ENCODE peak calls at places on chromosomes 1 and 21, in ten cellular contexts. One of them, this sample, is unnamed.

GRCh38 chr1:228226956-228227791 is 19.3 kb downstream of the OBSCN start:
- DNase-seq in heart right ventricle: no peak
- DNase-seq in mammary epithelial cell: no peak
- DNase-seq in foreskin fibroblast: peak; percentile 62
- DNase-seq in GM13976: no peak
- DNase-seq in progenitor cell of endocrine pancreas: no peak
- DNase-seq in AG10803: peak; percentile 34
- DNase-seq in endodermal cell: peak; percentile 38
- DNase-seq in HFFc6: peak; percentile 11
- DNase-seq in WTC11: no peak
- DNase-seq in this sample: no peak

GRCh38 chr1:86423473-86423872 is 498 bp upstream of the CLCA2 start:
- DNase-seq in heart right ventricle: no peak
- DNase-seq in mammary epithelial cell: no peak
- DNase-seq in foreskin fibroblast: no peak
- DNase-seq in GM13976: no peak
- DNase-seq in progenitor cell of endocrine pancreas: no peak
- DNase-seq in AG10803: no peak
- DNase-seq in endodermal cell: no peak
- DNase-seq in HFFc6: no peak
- DNase-seq in WTC11: no peak
- DNase-seq in this sample: no peak

GRCh38 chr1:227805606-227806197 is 9.8 kb upstream of the PRSS38 start:
- DNase-seq in heart right ventricle: no peak
- DNase-seq in mammary epithelial cell: peak; percentile 99
- DNase-seq in foreskin fibroblast: peak; percentile 91
- DNase-seq in GM13976: no peak
- DNase-seq in progenitor cell of endocrine pancreas: no peak
- DNase-seq in AG10803: peak; percentile 96
- DNase-seq in endodermal cell: no peak
- DNase-seq in HFFc6: peak; percentile 97
- DNase-seq in WTC11: no peak
- DNase-seq in this sample: no peak

GRCh38 chr1:9591669-9592509 is 3.2 kb downstream of the TMEM201 start:
- DNase-seq in heart right ventricle: no peak
- DNase-seq in mammary epithelial cell: no peak
- DNase-seq in foreskin fibroblast: no peak
- DNase-seq in GM13976: no peak
- DNase-seq in progenitor cell of endocrine pancreas: no peak
- DNase-seq in AG10803: no peak
- DNase-seq in endodermal cell: no peak
- DNase-seq in HFFc6: no peak
- DNase-seq in WTC11: no peak
- DNase-seq in this sample: no peak

GRCh38 chr1:186708578-186709203 is 28.5 kb upstream of the PTGS2 start:
- DNase-seq in heart right ventricle: no peak
- DNase-seq in mammary epithelial cell: peak; percentile 35
- DNase-seq in foreskin fibroblast: peak; percentile 3
- DNase-seq in GM13976: no peak
- DNase-seq in progenitor cell of endocrine pancreas: no peak
- DNase-seq in AG10803: no peak
- DNase-seq in endodermal cell: no peak
- DNase-seq in HFFc6: no peak
- DNase-seq in WTC11: no peak
- DNase-seq in this sample: no peak

GRCh38 chr1:50080904-50081586 is 27.7 kb upstream of the ELAVL4 start:
- DNase-seq in heart right ventricle: no peak
- DNase-seq in mammary epithelial cell: peak; percentile 8
- DNase-seq in foreskin fibroblast: no peak
- DNase-seq in GM13976: no peak
- DNase-seq in progenitor cell of endocrine pancreas: no peak
- DNase-seq in AG10803: no peak
- DNase-seq in endodermal cell: peak; percentile 55
- DNase-seq in HFFc6: no peak
- DNase-seq in WTC11: peak; percentile 27
- DNase-seq in this sample: no peak

GRCh38 chr1:246162560-246162959 is 344.5 kb downstream of the SMYD3 start:
- DNase-seq in heart right ventricle: no peak
- DNase-seq in mammary epithelial cell: no peak
- DNase-seq in foreskin fibroblast: no peak
- DNase-seq in GM13976: no peak
- DNase-seq in progenitor cell of endocrine pancreas: no peak
- DNase-seq in AG10803: no peak
- DNase-seq in endodermal cell: no peak
- DNase-seq in HFFc6: no peak
- DNase-seq in WTC11: no peak
- DNase-seq in this sample: no peak

GRCh38 chr1:181135815-181136737 is 47.6 kb downstream of the IER5 start:
- DNase-seq in heart right ventricle: no peak
- DNase-seq in mammary epithelial cell: peak; percentile 85
- DNase-seq in foreskin fibroblast: peak; percentile 94
- DNase-seq in GM13976: no peak
- DNase-seq in progenitor cell of endocrine pancreas: no peak
- DNase-seq in AG10803: peak; percentile 94
- DNase-seq in endodermal cell: no peak
- DNase-seq in HFFc6: peak; percentile 91
- DNase-seq in WTC11: no peak
- DNase-seq in this sample: no peak

GRCh38 chr21:44505673-44506278 is 34.2 kb downstream of the KRTAP10-1 start:
- DNase-seq in heart right ventricle: no peak
- DNase-seq in mammary epithelial cell: no peak
- DNase-seq in foreskin fibroblast: no peak
- DNase-seq in GM13976: no peak
- DNase-seq in progenitor cell of endocrine pancreas: no peak
- DNase-seq in AG10803: no peak
- DNase-seq in endodermal cell: no peak
- DNase-seq in HFFc6: no peak
- DNase-seq in WTC11: no peak
- DNase-seq in this sample: no peak

GRCh38 chr1:229204863-229205777 is 65.8 kb upstream of the RAB4A start:
- DNase-seq in heart right ventricle: no peak
- DNase-seq in mammary epithelial cell: no peak
- DNase-seq in foreskin fibroblast: peak; percentile 70
- DNase-seq in GM13976: no peak
- DNase-seq in progenitor cell of endocrine pancreas: no peak
- DNase-seq in AG10803: peak; percentile 94
- DNase-seq in endodermal cell: no peak
- DNase-seq in HFFc6: peak; percentile 78
- DNase-seq in WTC11: no peak
- DNase-seq in this sample: no peak

GRCh38 chr1:51663721-51664120 is 46.8 kb downstream of the OSBPL9 start:
- DNase-seq in heart right ventricle: no peak
- DNase-seq in mammary epithelial cell: no peak
- DNase-seq in foreskin fibroblast: no peak
- DNase-seq in GM13976: no peak
- DNase-seq in progenitor cell of endocrine pancreas: no peak
- DNase-seq in AG10803: no peak
- DNase-seq in endodermal cell: no peak
- DNase-seq in HFFc6: no peak
- DNase-seq in WTC11: no peak
- DNase-seq in this sample: no peak

DNA sequence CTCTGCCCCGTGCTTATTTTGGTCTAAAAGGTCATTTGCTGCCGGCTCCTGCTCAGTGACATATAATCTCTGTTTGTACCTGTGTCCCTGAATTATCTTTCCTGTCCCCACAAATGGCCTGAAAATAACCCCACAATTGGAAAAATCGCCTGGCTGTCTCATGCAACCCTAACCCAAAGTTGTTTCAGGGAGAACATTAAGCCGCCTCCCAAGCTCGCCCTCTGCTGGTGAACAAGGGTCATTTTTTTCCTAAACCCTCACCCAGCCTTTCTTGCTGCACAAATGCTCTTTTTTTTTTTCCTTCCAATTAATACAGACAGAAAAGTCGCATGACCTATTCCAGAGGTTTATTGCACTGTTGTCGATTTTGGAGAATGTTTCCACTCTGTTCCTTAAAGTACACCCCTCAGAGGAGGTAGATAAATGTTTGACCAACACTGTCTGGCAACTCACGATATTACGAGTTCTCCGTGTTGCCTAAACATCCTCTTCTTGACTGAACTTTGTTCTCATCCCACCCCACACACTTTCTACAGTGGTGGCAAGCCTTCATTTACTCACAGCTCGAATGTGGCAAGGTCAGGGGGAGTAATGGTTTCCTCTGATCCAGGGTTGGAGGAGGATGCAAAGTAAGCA is 148.7 kb downstream of the ZZZ3 start:
- DNase-seq in heart right ventricle: peak; percentile 34
- DNase-seq in mammary epithelial cell: peak; percentile 35
- DNase-seq in foreskin fibroblast: peak; percentile 66
- DNase-seq in GM13976: peak; percentile 71
- DNase-seq in progenitor cell of endocrine pancreas: peak; percentile 50
- DNase-seq in AG10803: peak; percentile 80
- DNase-seq in endodermal cell: peak; percentile 89
- DNase-seq in HFFc6: peak; percentile 59
- DNase-seq in WTC11: peak; percentile 66
- DNase-seq in this sample: no peak
- TF ChIP-seq CTCF in heart right ventricle: peak; percentile 86
- TF ChIP-seq CTCF in mammary epithelial cell: peak; percentile 71
- TF ChIP-seq CTCF in foreskin fibroblast: peak; percentile 73
- TF ChIP-seq CTCF in GM13976: peak; percentile 73
- TF ChIP-seq CTCF in progenitor cell of endocrine pancreas: peak; percentile 84
- TF ChIP-seq CTCF in AG10803: peak; percentile 88
- TF ChIP-seq CTCF in endodermal cell: peak; percentile 89
- TF ChIP-seq CTCF in HFFc6: peak; percentile 96
- TF ChIP-seq CTCF in WTC11: peak; percentile 88
- TF ChIP-seq CTCF in this sample: no peak

GRCh38 chr1:216563096-216563495 is 139.8 kb upstream of the USH2A start:
- DNase-seq in heart right ventricle: no peak
- DNase-seq in mammary epithelial cell: no peak
- DNase-seq in foreskin fibroblast: no peak
- DNase-seq in GM13976: no peak
- DNase-seq in progenitor cell of endocrine pancreas: no peak
- DNase-seq in AG10803: no peak
- DNase-seq in endodermal cell: no peak
- DNase-seq in HFFc6: no peak
- DNase-seq in WTC11: no peak
- DNase-seq in this sample: no peak

GRCh38 chr1:216562383-216562782 is 139.1 kb upstream of the USH2A start:
- DNase-seq in heart right ventricle: no peak
- DNase-seq in mammary epithelial cell: no peak
- DNase-seq in foreskin fibroblast: no peak
- DNase-seq in GM13976: no peak
- DNase-seq in progenitor cell of endocrine pancreas: no peak
- DNase-seq in AG10803: no peak
- DNase-seq in endodermal cell: no peak
- DNase-seq in HFFc6: no peak
- DNase-seq in WTC11: peak; percentile 16
- DNase-seq in this sample: no peak

GRCh38 chr1:216566809-216567208 is 143.6 kb upstream of the USH2A start:
- DNase-seq in heart right ventricle: no peak
- DNase-seq in mammary epithelial cell: peak; percentile 12
- DNase-seq in foreskin fibroblast: peak; percentile 7
- DNase-seq in GM13976: no peak
- DNase-seq in progenitor cell of endocrine pancreas: no peak
- DNase-seq in AG10803: peak; percentile 4
- DNase-seq in endodermal cell: no peak
- DNase-seq in HFFc6: peak; percentile 14
- DNase-seq in WTC11: no peak
- DNase-seq in this sample: no peak
- TF ChIP-seq CTCF in heart right ventricle: no peak
- TF ChIP-seq CTCF in mammary epithelial cell: peak; percentile 13
- TF ChIP-seq CTCF in foreskin fibroblast: peak; percentile 40
- TF ChIP-seq CTCF in GM13976: no peak
- TF ChIP-seq CTCF in progenitor cell of endocrine pancreas: peak; percentile 28
- TF ChIP-seq CTCF in AG10803: peak; percentile 37
- TF ChIP-seq CTCF in endodermal cell: peak; percentile 64
- TF ChIP-seq CTCF in HFFc6: peak; percentile 78
- TF ChIP-seq CTCF in WTC11: no peak
- TF ChIP-seq CTCF in this sample: no peak

GRCh38 chr21:24076179-24076578 is 1531.1 kb downstream of the MRPL39 start:
- DNase-seq in heart right ventricle: no peak
- DNase-seq in mammary epithelial cell: no peak
- DNase-seq in foreskin fibroblast: no peak
- DNase-seq in GM13976: no peak
- DNase-seq in progenitor cell of endocrine pancreas: no peak
- DNase-seq in AG10803: no peak
- DNase-seq in endodermal cell: no peak
- DNase-seq in HFFc6: no peak
- DNase-seq in WTC11: no peak
- DNase-seq in this sample: no peak
- TF ChIP-seq CTCF in heart right ventricle: no peak
- TF ChIP-seq CTCF in mammary epithelial cell: no peak
- TF ChIP-seq CTCF in foreskin fibroblast: no peak
- TF ChIP-seq CTCF in GM13976: no peak
- TF ChIP-seq CTCF in progenitor cell of endocrine pancreas: no peak
- TF ChIP-seq CTCF in AG10803: no peak
- TF ChIP-seq CTCF in endodermal cell: no peak
- TF ChIP-seq CTCF in HFFc6: no peak
- TF ChIP-seq CTCF in WTC11: no peak
- TF ChIP-seq CTCF in this sample: no peak

GRCh38 chr1:220787069-220787614 is 429 bp downstream of the MTARC1 start:
- DNase-seq in heart right ventricle: no peak
- DNase-seq in mammary epithelial cell: peak; percentile 43
- DNase-seq in foreskin fibroblast: no peak
- DNase-seq in GM13976: no peak
- DNase-seq in progenitor cell of endocrine pancreas: peak; percentile 52
- DNase-seq in AG10803: no peak
- DNase-seq in endodermal cell: peak; percentile 90
- DNase-seq in HFFc6: no peak
- DNase-seq in WTC11: peak; percentile 72
- DNase-seq in this sample: no peak
- TF ChIP-seq CTCF in heart right ventricle: no peak
- TF ChIP-seq CTCF in mammary epithelial cell: no peak
- TF ChIP-seq CTCF in foreskin fibroblast: no peak
- TF ChIP-seq CTCF in GM13976: no peak
- TF ChIP-seq CTCF in progenitor cell of endocrine pancreas: peak; percentile 16
- TF ChIP-seq CTCF in AG10803: no peak
- TF ChIP-seq CTCF in endodermal cell: no peak
- TF ChIP-seq CTCF in HFFc6: no peak
- TF ChIP-seq CTCF in WTC11: no peak
- TF ChIP-seq CTCF in this sample: no peak

DNA sequence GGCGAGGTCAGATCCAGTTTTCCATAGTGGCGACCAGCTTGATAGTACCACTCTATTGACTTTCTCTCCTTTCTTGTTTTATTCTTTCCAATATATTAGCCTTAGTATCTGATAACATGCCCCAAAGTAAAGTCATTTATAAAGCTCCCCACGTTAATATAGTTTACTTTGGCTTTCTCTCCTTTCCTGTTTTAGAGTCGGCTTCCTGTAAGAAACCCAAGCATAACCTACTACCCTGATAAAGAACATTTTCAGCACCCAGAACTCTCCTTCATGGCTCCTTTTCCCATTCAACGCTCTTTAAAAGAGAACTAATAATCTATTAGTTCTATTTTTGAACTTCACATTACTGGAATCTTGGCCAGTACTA is 23.7 kb downstream of the CD1D start:
- DNase-seq in heart right ventricle: no peak
- DNase-seq in mammary epithelial cell: no peak
- DNase-seq in foreskin fibroblast: no peak
- DNase-seq in GM13976: no peak
- DNase-seq in progenitor cell of endocrine pancreas: no peak
- DNase-seq in AG10803: no peak
- DNase-seq in endodermal cell: no peak
- DNase-seq in HFFc6: no peak
- DNase-seq in WTC11: no peak
- DNase-seq in this sample: no peak
- TF ChIP-seq CTCF in heart right ventricle: no peak
- TF ChIP-seq CTCF in mammary epithelial cell: no peak
- TF ChIP-seq CTCF in foreskin fibroblast: no peak
- TF ChIP-seq CTCF in GM13976: no peak
- TF ChIP-seq CTCF in progenitor cell of endocrine pancreas: no peak
- TF ChIP-seq CTCF in AG10803: no peak
- TF ChIP-seq CTCF in endodermal cell: no peak
- TF ChIP-seq CTCF in HFFc6: no peak
- TF ChIP-seq CTCF in WTC11: no peak
- TF ChIP-seq CTCF in this sample: no peak

This sample was measured in activated B cell treated with CpG ODN at 0.5 μM for 24 hours.